ENCODE peak calls at places on chromosomes 11 and 22, in eight cellular contexts. One of them, this sample, is unnamed. For H3K36me3 and H3K4me1, the result is how much of the 10 kb centered on the place peaks cover.

GRCh38 chr11:76156971-76157427 is 49.3 kb downstream of the WNT11 start:
- DNase-seq in spleen: peak
- DNase-seq in stomach: no peak
- DNase-seq in upper lobe of right lung: no peak
- DNase-seq in PC-3: no peak
- DNase-seq in endodermal cell: no peak
- DNase-seq in body of pancreas: no peak
- DNase-seq in HCT116: no peak
- DNase-seq in this sample: peak

GRCh38 chr11:7605544-7605943 is 67.8 kb downstream of the CYB5R2 start:
- DNase-seq in spleen: no peak
- DNase-seq in stomach: peak
- DNase-seq in upper lobe of right lung: no peak
- DNase-seq in PC-3: peak
- DNase-seq in endodermal cell: no peak
- DNase-seq in body of pancreas: peak
- DNase-seq in HCT116: peak
- DNase-seq in this sample: no peak

GRCh38 chr11:1889941-1890855 is 1.5 kb downstream of the PRR33 start:
- DNase-seq in spleen: peak
- DNase-seq in stomach: no peak
- DNase-seq in upper lobe of right lung: peak
- DNase-seq in PC-3: no peak
- DNase-seq in endodermal cell: no peak
- DNase-seq in body of pancreas: peak
- DNase-seq in HCT116: no peak
- DNase-seq in this sample: no peak

GRCh38 chr22:17712441-17712840 is 61.8 kb downstream of the BID start:
- DNase-seq in spleen: no peak
- DNase-seq in stomach: no peak
- DNase-seq in upper lobe of right lung: no peak
- DNase-seq in PC-3: peak
- DNase-seq in endodermal cell: no peak
- DNase-seq in body of pancreas: no peak
- DNase-seq in HCT116: no peak
- DNase-seq in this sample: no peak

GRCh38 chr11:65506770-65507485 is 8.1 kb downstream of the MALAT1 start:
- DNase-seq in spleen: no peak
- DNase-seq in stomach: peak
- DNase-seq in upper lobe of right lung: peak
- DNase-seq in PC-3: peak
- DNase-seq in endodermal cell: peak
- DNase-seq in body of pancreas: peak
- DNase-seq in HCT116: peak
- DNase-seq in this sample: no peak

GRCh38 chr22:44363980-44364749 is 51.4 kb upstream of the SHISAL1 start:
- DNase-seq in spleen: peak
- DNase-seq in stomach: no peak
- DNase-seq in upper lobe of right lung: peak
- DNase-seq in PC-3: no peak
- DNase-seq in endodermal cell: peak
- DNase-seq in body of pancreas: no peak
- DNase-seq in HCT116: no peak
- DNase-seq in this sample: peak

GRCh38 chr11:63906585-63906984 is 10.4 kb downstream of the RCOR2 start:
- DNase-seq in spleen: no peak
- DNase-seq in stomach: peak
- DNase-seq in upper lobe of right lung: no peak
- DNase-seq in PC-3: peak
- DNase-seq in endodermal cell: peak
- DNase-seq in body of pancreas: no peak
- DNase-seq in HCT116: no peak
- DNase-seq in this sample: peak

GRCh38 chr11:82049199-82049598 is 684.5 kb downstream of the FAM181B start:
- DNase-seq in spleen: no peak
- DNase-seq in stomach: no peak
- DNase-seq in upper lobe of right lung: no peak
- DNase-seq in PC-3: no peak
- DNase-seq in endodermal cell: no peak
- DNase-seq in body of pancreas: no peak
- DNase-seq in HCT116: no peak
- DNase-seq in this sample: no peak

GRCh38 chr11:131246589-131247164 is 123.7 kb upstream of the NTM start:
- DNase-seq in spleen: no peak
- DNase-seq in stomach: peak
- DNase-seq in upper lobe of right lung: peak
- DNase-seq in PC-3: peak
- DNase-seq in endodermal cell: peak
- DNase-seq in body of pancreas: peak
- DNase-seq in HCT116: no peak
- DNase-seq in this sample: no peak

GRCh38 chr11:100753144-100753543 is 66.1 kb downstream of the ARHGAP42 start:
- DNase-seq in spleen: no peak
- DNase-seq in stomach: peak
- DNase-seq in upper lobe of right lung: no peak
- DNase-seq in PC-3: peak
- DNase-seq in endodermal cell: peak
- DNase-seq in body of pancreas: no peak
- DNase-seq in HCT116: no peak
- DNase-seq in this sample: no peak

GRCh38 chr11:98307827-98308491 is 712.8 kb upstream of the CNTN5 start:
- DNase-seq in spleen: no peak
- DNase-seq in stomach: no peak
- DNase-seq in upper lobe of right lung: no peak
- DNase-seq in PC-3: no peak
- DNase-seq in endodermal cell: no peak
- DNase-seq in body of pancreas: no peak
- DNase-seq in HCT116: no peak
- DNase-seq in this sample: no peak

GRCh38 chr11:76672431-76673163 is 2.0 kb upstream of the LRRC32 start:
- DNase-seq in spleen: peak
- DNase-seq in stomach: no peak
- DNase-seq in upper lobe of right lung: no peak
- DNase-seq in PC-3: no peak
- DNase-seq in endodermal cell: no peak
- DNase-seq in body of pancreas: no peak
- DNase-seq in HCT116: no peak
- DNase-seq in this sample: no peak

GRCh38 chr11:79139900-79140299 is 300.9 kb downstream of the TENM4 start:
- DNase-seq in spleen: no peak
- DNase-seq in stomach: no peak
- DNase-seq in upper lobe of right lung: no peak
- DNase-seq in PC-3: no peak
- DNase-seq in endodermal cell: no peak
- DNase-seq in body of pancreas: no peak
- DNase-seq in HCT116: no peak
- DNase-seq in this sample: no peak

GRCh38 chr11:102449651-102450570 is 2.7 kb downstream of the TMEM123 start:
- DNase-seq in spleen: no peak
- DNase-seq in stomach: no peak
- DNase-seq in upper lobe of right lung: no peak
- DNase-seq in PC-3: no peak
- DNase-seq in endodermal cell: no peak
- DNase-seq in body of pancreas: no peak
- DNase-seq in HCT116: no peak
- DNase-seq in this sample: no peak

GRCh38 chr22:45867906-45868555 is 108.9 kb downstream of the WNT7B start:
- DNase-seq in spleen: no peak
- DNase-seq in stomach: no peak
- DNase-seq in upper lobe of right lung: no peak
- DNase-seq in PC-3: no peak
- DNase-seq in endodermal cell: peak
- DNase-seq in body of pancreas: no peak
- DNase-seq in HCT116: no peak
- DNase-seq in this sample: no peak

GRCh38 chr11:2301631-2302272 is at the start of the genes C11orf21 and TSPAN32:
- DNase-seq in spleen: peak
- DNase-seq in stomach: peak
- DNase-seq in upper lobe of right lung: peak
- DNase-seq in PC-3: peak
- DNase-seq in endodermal cell: no peak
- DNase-seq in body of pancreas: peak
- DNase-seq in HCT116: no peak
- DNase-seq in this sample: no peak

GRCh38 chr11:120586072-120586471 is 74.5 kb downstream of the GRIK4 start:
- DNase-seq in spleen: peak
- DNase-seq in stomach: no peak
- DNase-seq in upper lobe of right lung: no peak
- DNase-seq in PC-3: no peak
- DNase-seq in endodermal cell: no peak
- DNase-seq in body of pancreas: no peak
- DNase-seq in HCT116: no peak
- DNase-seq in this sample: no peak

GRCh38 chr11:73734996-73735395 is 25.9 kb downstream of the RAB6A start:
- DNase-seq in spleen: no peak
- DNase-seq in stomach: no peak
- DNase-seq in upper lobe of right lung: no peak
- DNase-seq in PC-3: no peak
- DNase-seq in endodermal cell: no peak
- DNase-seq in body of pancreas: no peak
- DNase-seq in HCT116: no peak
- DNase-seq in this sample: no peak

GRCh38 chr11:120112174-120112796 is 25.6 kb downstream of the TRIM29 start:
- DNase-seq in spleen: no peak
- DNase-seq in stomach: no peak
- DNase-seq in upper lobe of right lung: no peak
- DNase-seq in PC-3: no peak
- DNase-seq in endodermal cell: peak
- DNase-seq in body of pancreas: no peak
- DNase-seq in HCT116: no peak
- DNase-seq in this sample: no peak

GRCh38 chr22:30420401-30421178 is 5.0 kb upstream of the MTFP1 start:
- DNase-seq in spleen: no peak
- DNase-seq in stomach: no peak
- DNase-seq in upper lobe of right lung: no peak
- DNase-seq in PC-3: peak
- DNase-seq in endodermal cell: no peak
- DNase-seq in body of pancreas: no peak
- DNase-seq in HCT116: no peak
- DNase-seq in this sample: no peak

GRCh38 chr22:23826510-23827350 is 12.1 kb downstream of the DERL3 start:
- DNase-seq in spleen: peak
- DNase-seq in stomach: no peak
- DNase-seq in upper lobe of right lung: no peak
- DNase-seq in PC-3: no peak
- DNase-seq in endodermal cell: no peak
- DNase-seq in body of pancreas: no peak
- DNase-seq in HCT116: no peak
- DNase-seq in this sample: peak
- TF ChIP-seq CTCF in spleen: no peak
- TF ChIP-seq CTCF in stomach: no peak
- TF ChIP-seq CTCF in upper lobe of right lung: no peak
- TF ChIP-seq CTCF in PC-3: no peak
- TF ChIP-seq CTCF in endodermal cell: no peak
- TF ChIP-seq CTCF in body of pancreas: no peak
- TF ChIP-seq CTCF in HCT116: no peak
- TF ChIP-seq CTCF in this sample: no peak

GRCh38 chr11:118521892-118522311 is 5.4 kb upstream of the TTC36 start:
- DNase-seq in spleen: no peak
- DNase-seq in stomach: no peak
- DNase-seq in upper lobe of right lung: no peak
- DNase-seq in PC-3: no peak
- DNase-seq in endodermal cell: no peak
- DNase-seq in body of pancreas: no peak
- DNase-seq in HCT116: no peak
- DNase-seq in this sample: no peak

GRCh38 chr11:118524356-118524755 is 2.9 kb upstream of the TTC36 start:
- DNase-seq in spleen: no peak
- DNase-seq in stomach: no peak
- DNase-seq in upper lobe of right lung: no peak
- DNase-seq in PC-3: no peak
- DNase-seq in endodermal cell: no peak
- DNase-seq in body of pancreas: no peak
- DNase-seq in HCT116: no peak
- DNase-seq in this sample: no peak

GRCh38 chr11:118524757-118525465 is 2.4 kb upstream of the TTC36 start:
- DNase-seq in spleen: no peak
- DNase-seq in stomach: no peak
- DNase-seq in upper lobe of right lung: no peak
- DNase-seq in PC-3: no peak
- DNase-seq in endodermal cell: no peak
- DNase-seq in body of pancreas: no peak
- DNase-seq in HCT116: no peak
- DNase-seq in this sample: no peak

GRCh38 chr11:118519549-118519948 is 7.7 kb upstream of the TTC36 start:
- DNase-seq in spleen: no peak
- DNase-seq in stomach: no peak
- DNase-seq in upper lobe of right lung: no peak
- DNase-seq in PC-3: no peak
- DNase-seq in endodermal cell: no peak
- DNase-seq in body of pancreas: no peak
- DNase-seq in HCT116: no peak
- DNase-seq in this sample: no peak

DNA sequence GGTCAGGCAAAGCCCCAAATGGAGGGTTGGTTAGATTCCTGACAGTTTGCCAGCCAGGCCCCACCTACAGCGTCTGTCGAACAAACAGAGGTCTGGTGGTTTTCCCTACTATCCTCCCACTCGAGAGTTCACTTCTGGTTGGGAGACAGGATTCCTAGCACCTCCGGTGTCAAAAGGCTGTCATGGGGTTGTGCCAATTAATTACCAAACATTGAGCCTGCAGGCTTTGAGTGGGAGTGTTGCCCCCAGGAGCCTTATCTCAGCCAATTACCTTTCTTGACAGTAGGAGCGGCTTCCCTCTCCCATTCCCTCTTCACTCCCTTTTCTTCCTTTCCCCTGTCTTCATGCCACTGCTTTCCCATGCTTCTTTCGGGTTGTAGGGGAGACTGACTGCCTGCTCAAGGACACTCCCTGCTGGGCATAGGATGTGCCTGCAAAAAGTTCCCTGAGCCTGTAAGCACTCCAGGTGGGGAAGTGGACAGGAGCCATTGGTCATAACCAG is 4.7 kb upstream of the TTC36 start:
- DNase-seq in spleen: no peak
- DNase-seq in stomach: no peak
- DNase-seq in upper lobe of right lung: no peak
- DNase-seq in PC-3: peak
- DNase-seq in endodermal cell: peak
- DNase-seq in body of pancreas: no peak
- DNase-seq in HCT116: no peak
- DNase-seq in this sample: peak
- H3K36me3 ChIP-seq in spleen: half or more
- H3K36me3 ChIP-seq in stomach: half or more
- H3K36me3 ChIP-seq in upper lobe of right lung: half or more
- H3K36me3 ChIP-seq in PC-3: under half
- H3K36me3 ChIP-seq in endodermal cell: half or more
- H3K36me3 ChIP-seq in body of pancreas: under half
- H3K36me3 ChIP-seq in HCT116: under half
- H3K36me3 ChIP-seq in this sample: half or more

GRCh38 chr11:34331329-34331728 is 26.5 kb downstream of the ABTB2 start:
- DNase-seq in spleen: no peak
- DNase-seq in stomach: no peak
- DNase-seq in upper lobe of right lung: no peak
- DNase-seq in PC-3: peak
- DNase-seq in endodermal cell: no peak
- DNase-seq in body of pancreas: no peak
- DNase-seq in HCT116: no peak
- DNase-seq in this sample: no peak
- H3K4me1 ChIP-seq in spleen: under half
- H3K4me1 ChIP-seq in stomach: under half
- H3K4me1 ChIP-seq in upper lobe of right lung: under half
- H3K4me1 ChIP-seq in PC-3: half or more
- H3K4me1 ChIP-seq in endodermal cell: under half
- H3K4me1 ChIP-seq in body of pancreas: under half
- H3K4me1 ChIP-seq in HCT116: under half
- H3K4me1 ChIP-seq in this sample: under half

GRCh38 chr22:37283393-37283937 is 1.2 kb downstream of the CYTH4 start:
- DNase-seq in spleen: peak
- DNase-seq in stomach: no peak
- DNase-seq in upper lobe of right lung: no peak
- DNase-seq in PC-3: no peak
- DNase-seq in endodermal cell: no peak
- DNase-seq in body of pancreas: no peak
- DNase-seq in HCT116: no peak
- DNase-seq in this sample: no peak
- TF ChIP-seq CTCF in spleen: no peak
- TF ChIP-seq CTCF in stomach: no peak
- TF ChIP-seq CTCF in upper lobe of right lung: no peak
- TF ChIP-seq CTCF in PC-3: no peak
- TF ChIP-seq CTCF in endodermal cell: no peak
- TF ChIP-seq CTCF in body of pancreas: no peak
- TF ChIP-seq CTCF in HCT116: peak
- TF ChIP-seq CTCF in this sample: no peak

This sample was measured in BE2C.